ENCODE peak calls at places on chromosomes 13 and 19, in seven cellular contexts. U is activated T-cell treated with anti-CD3 and anti-CD28 coated beads, Interleukin-2, amount 50 U/mL, for 4 hours; F is sciatic nerve; O is left ventricle myocardium superior; P is activated naive CD4-positive, alpha-beta T cell treated with anti-CD3 and anti-CD28 coated beads, Interleukin-2, amount 50 U/mL, for 72 hours; N is naive B cell; S is DND-41. Z is an unnamed sample.
A peak's percentile ranks its signal among the peaks of the same experiment; 100 is the strongest.

GRCh38 chr13:107370036-107370785 is 802.3 kb upstream of the ARGLU1 start:
- ATAC-seq in U (no peak), F (no peak), O (no peak), P (no peak), N (no peak), S (no peak), Z (no peak)

GRCh38 chr19:12639901-12640613 is 26.5 kb downstream of the MAN2B1 start:
- ATAC-seq in U (peak; percentile 96), F (peak; percentile 92), O (peak; percentile 92), P (peak; percentile 94), N (peak; percentile 96), S (peak; percentile 96), Z (peak; percentile 97)

GRCh38 chr19:46737761-46738171 is 8.1 kb upstream of the FKRP start:
- ATAC-seq in U (no peak), F (peak; percentile 6), O (no peak), P (no peak), N (no peak), S (no peak), Z (no peak)

GRCh38 chr19:28290963-28291657 is 921.8 kb downstream of the UQCRFS1 start:
- ATAC-seq in U (no peak), F (no peak), O (no peak), P (no peak), N (no peak), S (no peak), Z (no peak)

GRCh38 chr13:37132211-37132610 is 26.7 kb upstream of the CSNK1A1L start:
- ATAC-seq in U (no peak), F (no peak), O (no peak), P (no peak), N (no peak), S (no peak), Z (no peak)

GRCh38 chr19:43584484-43584883 is 8.9 kb downstream of the PINLYP start:
- ATAC-seq in U (no peak), F (no peak), O (no peak), P (no peak), N (no peak), S (no peak), Z (no peak)

GRCh38 chr19:38290631-38291147 is 13.4 kb upstream of the C19orf33 start:
- ATAC-seq in U (no peak), F (no peak), O (no peak), P (no peak), N (no peak), S (no peak), Z (no peak)

GRCh38 chr13:60155978-60156377 is 7.8 kb downstream of the DIAPH3 start:
- ATAC-seq in U (peak; percentile 46), F (no peak), O (no peak), P (no peak), N (no peak), S (peak; percentile 50), Z (no peak)

GRCh38 chr13:113584870-113585671 is 518 bp downstream of the TFDP1 start:
- ATAC-seq in U (peak; percentile 42), F (no peak), O (no peak), P (peak; percentile 36), N (peak; percentile 50), S (peak; percentile 12), Z (peak; percentile 61)

GRCh38 chr13:52925221-52925620 is 76.8 kb upstream of the PCDH8 start:
- ATAC-seq in U (no peak), F (peak; percentile 38), O (peak; percentile 65), P (no peak), N (no peak), S (no peak), Z (no peak)

GRCh38 chr13:108944760-108945159 is 315.3 kb downstream of the MYO16 start:
- ATAC-seq in U (no peak), F (no peak), O (no peak), P (no peak), N (no peak), S (no peak), Z (no peak)

GRCh38 chr19:12792048-12792852 is 964 bp downstream of the JUNB start:
- ATAC-seq in U (no peak), F (no peak), O (no peak), P (no peak), N (no peak), S (peak; percentile 28), Z (no peak)

GRCh38 chr19:41740415-41741243 is 14.7 kb upstream of the CEACAM6 start:
- ATAC-seq in U (peak; percentile 92), F (no peak), O (no peak), P (peak; percentile 88), N (no peak), S (no peak), Z (no peak)

GRCh38 chr19:19171821-19172532 is 1.9 kb upstream of the MEF2B start:
- ATAC-seq in U (no peak), F (peak; percentile 60), O (no peak), P (no peak), N (no peak), S (no peak), Z (no peak)

GRCh38 chr19:3064011-3064330 is 1.7 kb upstream of the TLE5 start:
- ATAC-seq in U (no peak), F (no peak), O (no peak), P (no peak), N (no peak), S (no peak), Z (no peak)

GRCh38 chr19:7718668-7719067 is 13.2 kb downstream of the CLEC4G start:
- ATAC-seq in U (no peak), F (no peak), O (no peak), P (no peak), N (peak; percentile 86), S (no peak), Z (peak; percentile 67)